ENCODE peak calls at places on chromosomes 7 and 10, in eight cellular contexts. H is hepatocyte, M is fibroblast of pulmonary artery, Z is heart left ventricle, L is AG09309, I is Panc1, S is spleen, N is IMR-90. Y is an unnamed sample.

GRCh38 chr7:24574365-24574764 is 1.1 kb downstream of the PALS2 start:
- DNase-seq in Z (no peak), H (no peak), N (peak; percentile 18), M (peak; percentile 29), I (no peak), S (no peak), L (no peak), Y (no peak)

GRCh38 chr10:101856626-101857025 is 13.0 kb upstream of the KCNIP2 start:
- DNase-seq in I (no peak), L (no peak), S (no peak), H (no peak), M (peak; percentile 59), N (peak; percentile 62), Z (no peak), Y (no peak)

GRCh38 chr10:125878957-125879835 is 1.9 kb downstream of the DHX32 start:
- DNase-seq in Z (no peak), H (peak; percentile 55), N (peak; percentile 96), M (peak; percentile 84), I (peak; percentile 89), L (peak; percentile 64), S (no peak), Y (peak; percentile 57)

GRCh38 chr10:61470730-61471129 is 17.5 kb upstream of the TMEM26 start:
- DNase-seq in Z (no peak), N (no peak), M (no peak), I (no peak), H (no peak), S (no peak), L (no peak), Y (no peak)

GRCh38 chr10:62352356-62352963 is 21.7 kb upstream of the ZNF365 start:
- DNase-seq in S (no peak), N (peak; percentile 52), Z (no peak), M (peak; percentile 5), H (no peak), I (no peak), L (no peak), Y (no peak)

GRCh38 chr7:81684513-81685262 is 85.2 kb downstream of the HGF start:
- DNase-seq in L (peak; percentile 100), Z (peak; percentile 84), N (peak; percentile 100), I (peak; percentile 99), H (peak; percentile 93), M (peak; percentile 100), S (peak; percentile 59), Y (peak; percentile 96)

GRCh38 chr10:124579003-124579384 is 117.4 kb downstream of the LHPP start:
- DNase-seq in H (no peak), S (peak; percentile 58), M (no peak), I (no peak), L (peak; percentile 10), N (no peak), Z (no peak), Y (no peak)

GRCh38 chr7:45162311-45162845 is 4.8 kb downstream of the RAMP3 start:
- DNase-seq in M (no peak), L (no peak), S (peak; percentile 56), H (no peak), Z (no peak), I (no peak), N (no peak), Y (no peak)

GRCh38 chr10:114045738-114046458 is 2.2 kb downstream of the ADRB1 start:
- DNase-seq in I (no peak), H (no peak), S (no peak), M (no peak), L (no peak), N (no peak), Z (no peak), Y (no peak)

GRCh38 chr10:91552706-91553105 is 80.2 kb downstream of the PPP1R3C start:
- DNase-seq in I (peak; percentile 8), L (no peak), N (peak; percentile 18), H (peak; percentile 23), M (peak; percentile 43), Z (peak; percentile 37), S (no peak), Y (peak; percentile 44)

GRCh38 chr10:131843089-131843595 is 57.7 kb upstream of the PPP2R2D start:
- DNase-seq in S (peak; percentile 41), N (no peak), L (no peak), I (no peak), M (no peak), Z (no peak), H (no peak), Y (peak; percentile 9)

GRCh38 chr7:137592232-137592896 is 248.8 kb upstream of the PTN start:
- DNase-seq in H (peak; percentile 85), I (peak; percentile 59), L (peak; percentile 37), Z (peak; percentile 46), N (peak; percentile 84), M (peak; percentile 90), S (no peak), Y (peak; percentile 78)

GRCh38 chr10:34150103-34150502 is 665.0 kb downstream of the PARD3 start:
- DNase-seq in M (no peak), L (no peak), N (no peak), S (no peak), Z (no peak), I (no peak), H (no peak), Y (no peak)

GRCh38 chr10:80070068-80070467 is 8.4 kb upstream of the TMEM254 start:
- DNase-seq in I (no peak), Z (no peak), L (no peak), H (no peak), N (no peak), S (no peak), M (no peak), Y (no peak)

GRCh38 chr10:63573068-63573697 is 52.0 kb downstream of the REEP3 start:
- DNase-seq in N (peak; percentile 87), Z (no peak), M (peak; percentile 76), I (no peak), H (peak; percentile 19), S (no peak), L (no peak), Y (no peak)

GRCh38 chr10:52221937-52222336 is 92.1 kb upstream of the DKK1 start:
- DNase-seq in S (no peak), H (no peak), Z (no peak), I (no peak), M (no peak), L (no peak), N (no peak), Y (no peak)

GRCh38 chr7:36207451-36208291 is 54.6 kb downstream of the EEPD1 start:
- DNase-seq in Z (peak; percentile 42), H (peak; percentile 49), L (peak; percentile 32), N (peak; percentile 96), S (peak; percentile 79), M (peak; percentile 63), I (no peak), Y (peak; percentile 80)

GRCh38 chr7:16727736-16728135 is 25.8 kb upstream of the TSPAN13 start:
- DNase-seq in Z (no peak), H (no peak), L (no peak), S (no peak), I (no peak), M (no peak), N (peak; percentile 24), Y (no peak)

GRCh38 chr7:150401861-150402631 is 22.9 kb downstream of the ZNF775 start:
- DNase-seq in L (no peak), Z (no peak), N (no peak), M (no peak), I (no peak), S (no peak), H (peak; percentile 3), Y (peak; percentile 8)
- H3K4me3 ChIP-seq in L (no peak overlapping the region), Z (no peak overlapping the region), N (no peak overlapping the region), M (no peak overlapping the region), I (no peak overlapping the region), S (no peak overlapping the region), H (no peak overlapping the region), Y (no peak overlapping the region)

GRCh38 chr7:1920266-1920681 is 250.2 kb downstream of the ELFN1 start:
- DNase-seq in M (no peak), L (no peak), I (no peak), H (no peak), S (peak; percentile 84), Z (no peak), N (no peak), Y (no peak)

GRCh38 chr7:1918881-1919525 is 248.9 kb downstream of the ELFN1 start:
- DNase-seq in Z (no peak), N (no peak), H (no peak), I (no peak), L (no peak), M (no peak), S (peak; percentile 71), Y (no peak)

GRCh38 chr7:1918063-1918645 is 248.1 kb downstream of the ELFN1 start:
- DNase-seq in M (no peak), Z (no peak), H (no peak), I (no peak), N (no peak), S (peak; percentile 68), L (no peak), Y (no peak)

GRCh38 chr7:1920886-1921285 is 250.8 kb downstream of the ELFN1 start:
- DNase-seq in Z (no peak), S (peak; percentile 67), N (no peak), L (no peak), M (no peak), H (no peak), I (no peak), Y (no peak)

DNA sequence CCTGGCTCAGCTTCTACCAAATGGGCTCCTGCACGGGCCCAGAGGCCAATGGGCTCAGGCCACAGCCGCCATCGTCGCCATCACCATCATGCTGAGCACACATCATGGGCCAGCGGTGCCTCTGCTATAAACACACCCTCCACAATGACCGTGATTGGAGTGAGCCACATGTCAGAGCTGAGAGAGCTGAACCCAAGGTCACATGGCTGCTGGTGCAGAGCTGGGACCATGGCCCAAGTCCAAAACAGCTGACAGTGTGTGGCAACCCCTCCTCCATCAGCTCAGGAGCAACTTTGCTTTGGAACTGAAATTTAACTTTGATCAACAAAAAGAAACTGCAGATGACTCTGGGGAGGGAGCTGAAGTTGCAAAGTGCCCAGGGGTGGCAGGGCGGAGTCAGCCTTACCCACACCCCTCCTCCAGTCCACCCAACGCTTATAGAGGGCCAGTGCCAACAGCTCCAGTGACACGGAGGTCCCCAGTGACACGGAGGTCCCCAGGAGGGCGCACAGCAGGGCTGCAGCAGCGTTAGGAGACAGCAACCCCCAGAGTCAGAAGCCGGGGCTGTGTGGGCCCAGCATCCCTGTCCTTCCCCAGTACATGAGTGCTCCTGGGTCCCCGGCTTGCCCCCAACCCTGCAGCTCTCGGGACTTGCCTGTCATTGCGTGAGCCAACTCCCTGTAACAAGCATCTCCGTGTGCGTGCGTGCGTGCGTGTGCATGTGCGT is 249.6 kb downstream of the ELFN1 start:
- DNase-seq in H (peak; percentile 35), I (no peak), L (no peak), Z (peak; percentile 60), S (peak; percentile 69), M (no peak), N (peak; percentile 26), Y (peak; percentile 89)
- H3K4me3 ChIP-seq in H (no peak overlapping the region), I (no peak overlapping the region), L (no peak overlapping the region), Z (no peak overlapping the region), S (peak overlapping the region; percentile 58), M (no peak overlapping the region), N (no peak overlapping the region), Y (no peak overlapping the region)

GRCh38 chr10:21750424-21750823 is 216.4 kb downstream of the MLLT10 start:
- DNase-seq in H (no peak), L (no peak), M (no peak), Z (no peak), I (no peak), S (no peak), N (no peak), Y (no peak)
- H3K4me3 ChIP-seq in H (no peak overlapping the region), L (no peak overlapping the region), M (no peak overlapping the region), Z (no peak overlapping the region), I (no peak overlapping the region), S (no peak overlapping the region), N (no peak overlapping the region), Y (no peak overlapping the region)

DNA sequence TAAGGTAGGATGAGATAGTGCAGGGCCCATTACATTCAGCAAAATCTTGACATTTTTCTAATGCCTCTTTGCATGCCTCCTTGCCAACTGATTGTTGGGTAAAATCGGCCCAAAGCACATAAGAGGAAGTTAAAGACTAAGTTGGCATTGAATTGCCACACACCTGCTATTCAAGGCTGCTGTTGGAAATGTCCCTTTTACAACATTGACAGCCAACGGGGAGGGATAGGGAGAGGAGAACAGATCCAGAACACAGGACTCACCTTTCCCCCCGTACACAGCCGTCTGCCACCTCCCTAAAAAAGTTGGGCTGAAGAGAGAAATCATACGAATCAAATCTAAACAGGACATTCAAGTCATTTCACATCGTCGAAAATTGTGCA is 695 bp downstream of the FAM237B start:
- DNase-seq in I (no peak), M (no peak), N (no peak), Z (no peak), L (no peak), S (no peak), H (no peak), Y (no peak)
- H3K4me3 ChIP-seq in I (peak overlapping the region; percentile 32), M (no peak overlapping the region), N (no peak overlapping the region), Z (no peak overlapping the region), L (no peak overlapping the region), S (peak overlapping the region; percentile 52), H (no peak overlapping the region), Y (no peak overlapping the region)

Y was measured in adrenal gland.